ENCODE peak calls at places on chromosomes 6 and 20, in five cellular contexts. One of them, this sample, is unnamed.

GRCh38 chr6:16762265-16762546 is 946 bp upstream of the ATXN1 start:
- DNase-seq in heart right ventricle: no peak
- DNase-seq in astrocyte of the spinal cord: peak
- DNase-seq in progenitor cell of endocrine pancreas: no peak
- DNase-seq in stimulated activated naive CD4-positive, alpha-beta T cell treated with Interleukin-2 at 50 U/mL for 16 hours: no peak
- DNase-seq in this sample: no peak

GRCh38 chr6:131173680-131174079 is 38.4 kb downstream of the AKAP7 start:
- DNase-seq in heart right ventricle: no peak
- DNase-seq in astrocyte of the spinal cord: peak
- DNase-seq in progenitor cell of endocrine pancreas: no peak
- DNase-seq in stimulated activated naive CD4-positive, alpha-beta T cell treated with Interleukin-2 at 50 U/mL for 16 hours: no peak
- DNase-seq in this sample: no peak

GRCh38 chr20:25139061-25139705 is 56.3 kb upstream of the ENTPD6 start:
- DNase-seq in heart right ventricle: no peak
- DNase-seq in astrocyte of the spinal cord: no peak
- DNase-seq in progenitor cell of endocrine pancreas: no peak
- DNase-seq in stimulated activated naive CD4-positive, alpha-beta T cell treated with Interleukin-2 at 50 U/mL for 16 hours: no peak
- DNase-seq in this sample: peak

GRCh38 chr6:112279044-112279916 is 24.9 kb upstream of the LAMA4 start:
- DNase-seq in heart right ventricle: no peak
- DNase-seq in astrocyte of the spinal cord: no peak
- DNase-seq in progenitor cell of endocrine pancreas: no peak
- DNase-seq in stimulated activated naive CD4-positive, alpha-beta T cell treated with Interleukin-2 at 50 U/mL for 16 hours: no peak
- DNase-seq in this sample: no peak

GRCh38 chr6:132790450-132790849 is 8.0 kb downstream of the SLC18B1 start:
- DNase-seq in heart right ventricle: no peak
- DNase-seq in astrocyte of the spinal cord: no peak
- DNase-seq in progenitor cell of endocrine pancreas: no peak
- DNase-seq in stimulated activated naive CD4-positive, alpha-beta T cell treated with Interleukin-2 at 50 U/mL for 16 hours: no peak
- DNase-seq in this sample: no peak

GRCh38 chr6:151059612-151060095 is 180.1 kb upstream of the AKAP12 start:
- DNase-seq in heart right ventricle: no peak
- DNase-seq in astrocyte of the spinal cord: peak
- DNase-seq in progenitor cell of endocrine pancreas: no peak
- DNase-seq in stimulated activated naive CD4-positive, alpha-beta T cell treated with Interleukin-2 at 50 U/mL for 16 hours: no peak
- DNase-seq in this sample: no peak

GRCh38 chr20:22490287-22491187 is 93.8 kb downstream of the FOXA2 start:
- DNase-seq in heart right ventricle: no peak
- DNase-seq in astrocyte of the spinal cord: no peak
- DNase-seq in progenitor cell of endocrine pancreas: peak
- DNase-seq in stimulated activated naive CD4-positive, alpha-beta T cell treated with Interleukin-2 at 50 U/mL for 16 hours: no peak
- DNase-seq in this sample: peak

GRCh38 chr20:36104856-36105255 is 49.7 kb upstream of the EPB41L1 start:
- DNase-seq in heart right ventricle: no peak
- DNase-seq in astrocyte of the spinal cord: no peak
- DNase-seq in progenitor cell of endocrine pancreas: no peak
- DNase-seq in stimulated activated naive CD4-positive, alpha-beta T cell treated with Interleukin-2 at 50 U/mL for 16 hours: no peak
- DNase-seq in this sample: no peak

GRCh38 chr20:16699287-16699686 is 30.5 kb upstream of the SNRPB2 start:
- DNase-seq in heart right ventricle: no peak
- DNase-seq in astrocyte of the spinal cord: no peak
- DNase-seq in progenitor cell of endocrine pancreas: no peak
- DNase-seq in stimulated activated naive CD4-positive, alpha-beta T cell treated with Interleukin-2 at 50 U/mL for 16 hours: no peak
- DNase-seq in this sample: no peak

GRCh38 chr6:41072836-41073202 is at the start of gene NFYA:
- DNase-seq in heart right ventricle: peak
- DNase-seq in astrocyte of the spinal cord: no peak
- DNase-seq in progenitor cell of endocrine pancreas: no peak
- DNase-seq in stimulated activated naive CD4-positive, alpha-beta T cell treated with Interleukin-2 at 50 U/mL for 16 hours: peak
- DNase-seq in this sample: peak

GRCh38 chr6:33192105-33192646 is at the start of gene COL11A2:
- DNase-seq in heart right ventricle: no peak
- DNase-seq in astrocyte of the spinal cord: no peak
- DNase-seq in progenitor cell of endocrine pancreas: no peak
- DNase-seq in stimulated activated naive CD4-positive, alpha-beta T cell treated with Interleukin-2 at 50 U/mL for 16 hours: peak
- DNase-seq in this sample: no peak

GRCh38 chr6:9085054-9085746 is 649.9 kb upstream of the SLC35B3 start:
- DNase-seq in heart right ventricle: no peak
- DNase-seq in astrocyte of the spinal cord: no peak
- DNase-seq in progenitor cell of endocrine pancreas: no peak
- DNase-seq in stimulated activated naive CD4-positive, alpha-beta T cell treated with Interleukin-2 at 50 U/mL for 16 hours: no peak
- DNase-seq in this sample: no peak

GRCh38 chr20:10005885-10006284 is 28.9 kb upstream of the ANKEF1 start:
- DNase-seq in heart right ventricle: no peak
- DNase-seq in astrocyte of the spinal cord: no peak
- DNase-seq in progenitor cell of endocrine pancreas: no peak
- DNase-seq in stimulated activated naive CD4-positive, alpha-beta T cell treated with Interleukin-2 at 50 U/mL for 16 hours: no peak
- DNase-seq in this sample: no peak

GRCh38 chr20:13221673-13222318 is 722 bp downstream of the ISM1 start:
- DNase-seq in heart right ventricle: peak
- DNase-seq in astrocyte of the spinal cord: peak
- DNase-seq in progenitor cell of endocrine pancreas: peak
- DNase-seq in stimulated activated naive CD4-positive, alpha-beta T cell treated with Interleukin-2 at 50 U/mL for 16 hours: peak
- DNase-seq in this sample: peak

GRCh38 chr6:138485005-138485545 is 14.2 kb downstream of the NHSL1 start:
- DNase-seq in heart right ventricle: no peak
- DNase-seq in astrocyte of the spinal cord: peak
- DNase-seq in progenitor cell of endocrine pancreas: no peak
- DNase-seq in stimulated activated naive CD4-positive, alpha-beta T cell treated with Interleukin-2 at 50 U/mL for 16 hours: no peak
- DNase-seq in this sample: peak

GRCh38 chr6:70343313-70343712 is 40.4 kb upstream of the COL9A1 start:
- DNase-seq in heart right ventricle: no peak
- DNase-seq in astrocyte of the spinal cord: no peak
- DNase-seq in progenitor cell of endocrine pancreas: no peak
- DNase-seq in stimulated activated naive CD4-positive, alpha-beta T cell treated with Interleukin-2 at 50 U/mL for 16 hours: no peak
- DNase-seq in this sample: no peak

GRCh38 chr6:87139236-87139635 is 16.1 kb upstream of the ZNF292 start:
- DNase-seq in heart right ventricle: no peak
- DNase-seq in astrocyte of the spinal cord: peak
- DNase-seq in progenitor cell of endocrine pancreas: no peak
- DNase-seq in stimulated activated naive CD4-positive, alpha-beta T cell treated with Interleukin-2 at 50 U/mL for 16 hours: no peak
- DNase-seq in this sample: peak

GRCh38 chr6:16200231-16200941 is 38.0 kb upstream of the GMPR start:
- DNase-seq in heart right ventricle: no peak
- DNase-seq in astrocyte of the spinal cord: peak
- DNase-seq in progenitor cell of endocrine pancreas: no peak
- DNase-seq in stimulated activated naive CD4-positive, alpha-beta T cell treated with Interleukin-2 at 50 U/mL for 16 hours: no peak
- DNase-seq in this sample: no peak

GRCh38 chr20:9025643-9026042 is 43.2 kb upstream of the PLCB4 start:
- DNase-seq in heart right ventricle: no peak
- DNase-seq in astrocyte of the spinal cord: peak
- DNase-seq in progenitor cell of endocrine pancreas: no peak
- DNase-seq in stimulated activated naive CD4-positive, alpha-beta T cell treated with Interleukin-2 at 50 U/mL for 16 hours: no peak
- DNase-seq in this sample: no peak

GRCh38 chr6:24658573-24659511 is 7.9 kb downstream of the TDP2 start:
- DNase-seq in heart right ventricle: no peak
- DNase-seq in astrocyte of the spinal cord: no peak
- DNase-seq in progenitor cell of endocrine pancreas: no peak
- DNase-seq in stimulated activated naive CD4-positive, alpha-beta T cell treated with Interleukin-2 at 50 U/mL for 16 hours: no peak
- DNase-seq in this sample: peak

GRCh38 chr6:92201618-92202017 is 1217.7 kb downstream of the EPHA7 start:
- DNase-seq in heart right ventricle: no peak
- DNase-seq in astrocyte of the spinal cord: peak
- DNase-seq in progenitor cell of endocrine pancreas: no peak
- DNase-seq in stimulated activated naive CD4-positive, alpha-beta T cell treated with Interleukin-2 at 50 U/mL for 16 hours: no peak
- DNase-seq in this sample: no peak

GRCh38 chr6:11317885-11318771 is 85.7 kb upstream of the NEDD9 start:
- DNase-seq in heart right ventricle: peak
- DNase-seq in astrocyte of the spinal cord: peak
- DNase-seq in progenitor cell of endocrine pancreas: no peak
- DNase-seq in stimulated activated naive CD4-positive, alpha-beta T cell treated with Interleukin-2 at 50 U/mL for 16 hours: peak
- DNase-seq in this sample: peak

GRCh38 chr20:10984899-10985298 is 311.1 kb upstream of the JAG1 start:
- DNase-seq in heart right ventricle: no peak
- DNase-seq in astrocyte of the spinal cord: no peak
- DNase-seq in progenitor cell of endocrine pancreas: no peak
- DNase-seq in stimulated activated naive CD4-positive, alpha-beta T cell treated with Interleukin-2 at 50 U/mL for 16 hours: no peak
- DNase-seq in this sample: no peak

GRCh38 chr20:44247676-44248419 is 740 bp downstream of the GDAP1L1 start:
- DNase-seq in heart right ventricle: peak
- DNase-seq in astrocyte of the spinal cord: peak
- DNase-seq in progenitor cell of endocrine pancreas: peak
- DNase-seq in stimulated activated naive CD4-positive, alpha-beta T cell treated with Interleukin-2 at 50 U/mL for 16 hours: no peak
- DNase-seq in this sample: peak

GRCh38 chr20:25239387-25240370 is 8.2 kb upstream of the PYGB start:
- DNase-seq in heart right ventricle: no peak
- DNase-seq in astrocyte of the spinal cord: no peak
- DNase-seq in progenitor cell of endocrine pancreas: no peak
- DNase-seq in stimulated activated naive CD4-positive, alpha-beta T cell treated with Interleukin-2 at 50 U/mL for 16 hours: no peak
- DNase-seq in this sample: no peak

GRCh38 chr20:35952480-35953410 is 1.6 kb downstream of the SCAND1 start:
- DNase-seq in heart right ventricle: no peak
- DNase-seq in astrocyte of the spinal cord: peak
- DNase-seq in progenitor cell of endocrine pancreas: no peak
- DNase-seq in stimulated activated naive CD4-positive, alpha-beta T cell treated with Interleukin-2 at 50 U/mL for 16 hours: no peak
- DNase-seq in this sample: no peak

GRCh38 chr20:25148181-25148981 is 47.1 kb upstream of the ENTPD6 start:
- DNase-seq in heart right ventricle: peak
- DNase-seq in astrocyte of the spinal cord: peak
- DNase-seq in progenitor cell of endocrine pancreas: no peak
- DNase-seq in stimulated activated naive CD4-positive, alpha-beta T cell treated with Interleukin-2 at 50 U/mL for 16 hours: peak
- DNase-seq in this sample: peak

This sample was measured in iPS-NIHi11.